ENCODE peak calls at places on chromosomes 1 and 21, in six cellular contexts. G, B, P, F, Q and E are unnamed samples.

GRCh38 chr21:46226920-46227599 is 1.5 kb downstream of the LSS start:
- DNase-seq in F (peak; percentile 79), G (peak; percentile 78), Q (peak; percentile 86), B (no peak), P (peak; percentile 27), E (peak; percentile 76)

GRCh38 chr1:60571811-60572210 is 498.2 kb upstream of the C1orf87 start:
- DNase-seq in P (peak; percentile 76), B (no peak), G (no peak), F (no peak), Q (peak; percentile 34), E (peak; percentile 56)

GRCh38 chr1:192399161-192399560 is 82.4 kb downstream of the RGS21 start:
- DNase-seq in B (no peak), Q (no peak), F (no peak), P (no peak), G (no peak), E (no peak)

GRCh38 chr1:201063190-201063544 is 39.7 kb upstream of the KIF21B start:
- DNase-seq in Q (no peak), G (no peak), F (no peak), B (no peak), P (no peak), E (no peak)

GRCh38 chr1:109185357-109185756 is 28.4 kb upstream of the SARS1 start:
- DNase-seq in Q (no peak), P (peak; percentile 31), G (peak; percentile 48), F (no peak), B (no peak), E (no peak)

GRCh38 chr21:34834307-34834706 is 165.5 kb downstream of the CLIC6 start:
- DNase-seq in Q (no peak), F (no peak), B (no peak), P (no peak), G (no peak), E (no peak)

GRCh38 chr1:152479792-152480595 is 30.6 kb upstream of the LCE5A start:
- DNase-seq in Q (no peak), B (no peak), P (no peak), G (peak; percentile 10), F (no peak), E (peak; percentile 16)

GRCh38 chr1:43622471-43622870 is 27.5 kb upstream of the KDM4A start:
- DNase-seq in P (peak; percentile 21), G (peak; percentile 50), Q (no peak), B (no peak), F (no peak), E (peak; percentile 6)

GRCh38 chr1:193113258-193113991 is 8.2 kb upstream of the GLRX2 start:
- DNase-seq in G (no peak), Q (no peak), P (no peak), F (no peak), B (no peak), E (no peak)

GRCh38 chr1:117416546-117417117 is 49.4 kb downstream of the MAN1A2 start:
- DNase-seq in P (no peak), B (no peak), F (no peak), Q (no peak), G (no peak), E (no peak)

GRCh38 chr1:64654519-64655341 is 90.1 kb upstream of the RAVER2 start:
- DNase-seq in Q (peak; percentile 19), G (peak; percentile 23), F (no peak), P (peak; percentile 38), B (no peak), E (no peak)

GRCh38 chr1:223631367-223631977 is 34.0 kb downstream of the CAPN8 start:
- DNase-seq in F (no peak), Q (no peak), G (peak; percentile 25), P (peak; percentile 17), B (no peak), E (no peak)

GRCh38 chr1:193221641-193222040 is 35.2 kb upstream of the B3GALT2 start:
- DNase-seq in Q (peak; percentile 23), F (no peak), B (no peak), G (no peak), P (peak; percentile 45), E (no peak)

GRCh38 chr1:229884765-229885164 is 182.3 kb upstream of the GALNT2 start:
- DNase-seq in G (no peak), P (no peak), Q (no peak), F (no peak), B (no peak), E (no peak)

GRCh38 chr1:93681549-93682412 is at the start of gene BCAR3:
- DNase-seq in F (peak; percentile 76), G (peak; percentile 73), P (peak; percentile 80), Q (peak; percentile 83), B (peak; percentile 86), E (peak; percentile 91)

GRCh38 chr1:94514095-94514727 is 27.3 kb downstream of the F3 start:
- DNase-seq in F (peak; percentile 55), Q (no peak), P (no peak), G (peak; percentile 24), B (peak; percentile 66), E (peak; percentile 64)

GRCh38 chr21:36419996-36420395 is 34.8 kb downstream of the CHAF1B start:
- DNase-seq in B (peak; percentile 88), P (peak; percentile 88), G (peak; percentile 92), F (peak; percentile 92), Q (peak; percentile 66), E (peak; percentile 92)

GRCh38 chr1:156845055-156845952 is 13.6 kb downstream of the INSRR start:
- DNase-seq in F (no peak), B (peak; percentile 61), G (no peak), Q (no peak), P (no peak), E (no peak)

GRCh38 chr1:152001631-152002584 is 8.2 kb upstream of the S100A10 start:
- DNase-seq in B (peak; percentile 76), G (peak; percentile 98), F (peak; percentile 94), Q (peak; percentile 100), P (peak; percentile 97), E (peak; percentile 98)

GRCh38 chr1:3036646-3037280 is 15.5 kb downstream of the ACTRT2 start:
- DNase-seq in P (no peak), B (no peak), G (no peak), Q (no peak), F (no peak), E (no peak)

GRCh38 chr1:107788189-107788588 is 176.8 kb downstream of the VAV3 start:
- DNase-seq in B (no peak), Q (no peak), F (no peak), G (no peak), P (no peak), E (no peak)

GRCh38 chr1:3032970-3033794 is 11.9 kb downstream of the ACTRT2 start:
- DNase-seq in P (no peak), Q (no peak), F (no peak), G (no peak), B (no peak), E (no peak)

GRCh38 chr1:203146042-203146369 is 18.5 kb downstream of the ADORA1 start:
- DNase-seq in B (no peak), G (no peak), Q (no peak), F (no peak), P (no peak), E (no peak)

GRCh38 chr1:1752671-1753606 is 25.3 kb downstream of the NADK start:
- DNase-seq in F (no peak), P (no peak), B (no peak), Q (no peak), G (no peak), E (no peak)

GRCh38 chr1:47918257-47918867 is 78.8 kb downstream of the TRABD2B start:
- DNase-seq in B (no peak), F (no peak), G (no peak), Q (no peak), P (no peak), E (no peak)

GRCh38 chr1:156347337-156347736 is 9.0 kb downstream of the TSACC start:
- DNase-seq in G (peak; percentile 73), F (no peak), P (peak; percentile 57), B (no peak), Q (no peak), E (peak; percentile 88)

GRCh38 chr1:24762133-24762676 is 17.0 kb downstream of the CLIC4 start:
- DNase-seq in G (peak; percentile 75), F (peak; percentile 90), B (no peak), P (peak; percentile 54), Q (peak; percentile 91), E (peak; percentile 46)

GRCh38 chr1:110319332-110320167 is 19.6 kb upstream of the RBM15 start:
- DNase-seq in B (no peak), F (no peak), G (no peak), P (no peak), Q (no peak), E (no peak)

GRCh38 chr1:223260712-223261111 is 103.3 kb downstream of the SUSD4 start:
- DNase-seq in Q (no peak), P (no peak), B (no peak), G (no peak), F (no peak), E (no peak)

GRCh38 chr1:46026531-46026930 is 105.9 kb downstream of the PIK3R3 start:
- DNase-seq in F (no peak), Q (no peak), P (no peak), G (no peak), B (no peak), E (no peak)

GRCh38 chr1:146051452-146051852 is 29.9 kb upstream of the HJV start:
- DNase-seq in G (no peak), P (no peak), B (peak; percentile 56), F (no peak), Q (no peak), E (no peak)
- H3K4me3 ChIP-seq in G (peak overlapping the region; percentile 45), P (peak overlapping the region; percentile 58), B (peak overlapping the region; percentile 48), F (no peak overlapping the region), Q (no peak overlapping the region), E (peak overlapping the region; percentile 73)

GRCh38 chr1:245154429-245155185 is at the start of gene KIF26B:
- DNase-seq in B (peak; percentile 65), Q (peak; percentile 67), P (peak; percentile 73), F (peak; percentile 73), G (peak; percentile 50), E (peak; percentile 82)
- H3K9ac ChIP-seq in B (no peak within 1 kb of the TSS), Q (peak within 1 kb of the TSS; percentile 14), P (peak within 1 kb of the TSS; percentile 52), F (peak within 1 kb of the TSS; percentile 54), G (peak within 1 kb of the TSS; percentile 34), E (peak within 1 kb of the TSS; percentile 77)

DNA sequence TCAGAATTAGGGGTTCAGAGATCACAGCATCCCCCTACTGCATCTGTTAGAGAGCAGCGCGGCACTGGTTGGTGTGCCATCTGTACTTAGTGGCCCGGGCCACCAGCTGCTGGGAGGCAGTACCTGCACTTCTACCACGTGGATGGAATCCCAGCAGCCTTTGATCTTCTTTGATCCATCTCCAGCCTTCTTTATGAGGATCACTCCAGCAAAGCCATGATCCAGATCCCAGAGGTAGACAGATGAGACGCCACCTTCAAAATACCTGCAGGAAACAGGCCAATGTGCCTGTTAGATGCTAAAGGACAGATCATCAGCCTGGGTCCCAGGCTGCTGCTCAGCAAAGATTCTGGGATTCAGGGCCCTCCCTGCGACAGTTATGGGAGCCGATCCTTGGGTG is 45.2 kb downstream of the SLC66A1 start:
- DNase-seq in Q (no peak), P (no peak), F (no peak), G (no peak), B (no peak), E (no peak)
- H3K36me3 ChIP-seq in Q (peaks cover 13% of the 10 kb centered on the region), P (peaks cover 22% of the 10 kb centered on the region), F (peaks cover 71% of the 10 kb centered on the region), G (peaks cover 51% of the 10 kb centered on the region), B (no peaks in the 10 kb centered on the region), E (peaks cover 47% of the 10 kb centered on the region)

GRCh38 chr1:166489356-166489669 is 322.5 kb upstream of the FAM78B start:
- DNase-seq in B (no peak), Q (no peak), P (no peak), G (no peak), F (no peak), E (no peak)
- H3K4me3 ChIP-seq in B (no peak overlapping the region), Q (no peak overlapping the region), P (no peak overlapping the region), G (no peak overlapping the region), F (no peak overlapping the region), E (peak overlapping the region; percentile 78)